ENCODE peak calls at places on chromosomes 16 and 17, in seven cellular contexts. K is fibroblast of lung, X is ovary, I is cardiac muscle cell, J is pancreas, D is colonic mucosa, B is OCI-LY7. R is an unnamed sample.

GRCh38 chr16:28830531-28830930 is 7.7 kb downstream of the ATXN2L start:
- DNase-seq in K (no peak), X (no peak), I (no peak), J (no peak), D (no peak), B (no peak), R (no peak)

GRCh38 chr17:2438823-2439222 is 38.0 kb upstream of the MNT start:
- DNase-seq in K (peak; percentile 85), X (no peak), I (no peak), J (no peak), D (no peak), B (no peak), R (no peak)

GRCh38 chr16:82187829-82188228 is 17.8 kb upstream of the MPHOSPH6 start:
- DNase-seq in K (no peak), X (no peak), I (no peak), J (no peak), D (no peak), B (no peak), R (no peak)

GRCh38 chr16:51812945-51813344 is 661.9 kb upstream of the SALL1 start:
- DNase-seq in K (no peak), X (no peak), I (no peak), J (no peak), D (no peak), B (no peak), R (no peak)

GRCh38 chr16:50310308-50311133 is 44.2 kb downstream of the ADCY7 start:
- DNase-seq in K (no peak), X (peak; percentile 73), I (no peak), J (no peak), D (no peak), B (no peak), R (peak; percentile 72)

GRCh38 chr17:69733171-69734014 is 318.9 kb downstream of the MAP2K6 start:
- DNase-seq in K (peak; percentile 65), X (no peak), I (no peak), J (no peak), D (no peak), B (peak; percentile 30), R (no peak)

GRCh38 chr17:50908860-50909764 is 43.0 kb upstream of the TOB1 start:
- DNase-seq in K (no peak), X (peak; percentile 70), I (peak; percentile 40), J (peak; percentile 90), D (no peak), B (no peak), R (no peak)

GRCh38 chr17:44331249-44331760 is 6.7 kb upstream of the SLC25A39 start:
- DNase-seq in K (peak; percentile 72), X (no peak), I (peak; percentile 87), J (peak; percentile 59), D (peak; percentile 87), B (peak; percentile 90), R (no peak)

GRCh38 chr16:55503726-55504553 is 4.9 kb upstream of the LPCAT2 start:
- DNase-seq in K (no peak), X (no peak), I (no peak), J (no peak), D (no peak), B (no peak), R (no peak)

GRCh38 chr17:64767269-64767997 is 105.3 kb upstream of the SMURF2 start:
- DNase-seq in K (no peak), X (no peak), I (no peak), J (no peak), D (no peak), B (no peak), R (no peak)

GRCh38 chr16:57697896-57698537 is 3.4 kb downstream of the DRC7 start:
- DNase-seq in K (no peak), X (no peak), I (no peak), J (no peak), D (no peak), B (no peak), R (peak; percentile 62)

GRCh38 chr17:32503251-32504165 is 16.7 kb downstream of the CDK5R1 start:
- DNase-seq in K (peak; percentile 10), X (no peak), I (no peak), J (no peak), D (no peak), B (peak; percentile 91), R (no peak)

GRCh38 chr17:43940630-43941029 is 1.6 kb downstream of the PPY start:
- DNase-seq in K (peak; percentile 27), X (no peak), I (peak; percentile 81), J (no peak), D (no peak), B (peak; percentile 44), R (no peak)

GRCh38 chr16:46731691-46732555 is 16.2 kb downstream of the MYLK3 start:
- DNase-seq in K (no peak), X (no peak), I (no peak), J (no peak), D (no peak), B (no peak), R (peak; percentile 50)

GRCh38 chr17:37824534-37825485 is 80.0 kb upstream of the HNF1B start:
- DNase-seq in K (peak; percentile 62), X (no peak), I (peak; percentile 13), J (no peak), D (no peak), B (peak; percentile 57), R (no peak)

GRCh38 chr17:5354886-5355415 is 64.5 kb downstream of the NUP88 start:
- DNase-seq in K (no peak), X (no peak), I (no peak), J (no peak), D (no peak), B (no peak), R (no peak)

GRCh38 chr17:29140051-29140582 is 40.1 kb downstream of the MYO18A start:
- DNase-seq in K (peak; percentile 65), X (peak; percentile 88), I (peak; percentile 92), J (peak; percentile 81), D (peak; percentile 85), B (peak; percentile 78), R (peak; percentile 95)

GRCh38 chr17:29138184-29138955 is 41.8 kb downstream of the MYO18A start:
- DNase-seq in K (no peak), X (no peak), I (no peak), J (no peak), D (no peak), B (peak; percentile 53), R (no peak)

GRCh38 chr17:29136998-29137730 is 43.0 kb downstream of the MYO18A start:
- DNase-seq in K (no peak), X (no peak), I (no peak), J (no peak), D (no peak), B (no peak), R (no peak)

GRCh38 chr17:29140631-29141483 is 39.3 kb downstream of the MYO18A start:
- DNase-seq in K (peak; percentile 49), X (peak; percentile 55), I (peak; percentile 89), J (no peak), D (no peak), B (peak; percentile 69), R (no peak)

GRCh38 chr17:29138991-29139682 is 41.1 kb downstream of the MYO18A start:
- DNase-seq in K (no peak), X (peak; percentile 64), I (no peak), J (no peak), D (peak; percentile 46), B (peak; percentile 75), R (no peak)
- H3K4me3 ChIP-seq in K (peak overlapping the region; percentile 41), X (no peak overlapping the region), I (peak overlapping the region; percentile 34), J (no peak overlapping the region), D (peak overlapping the region; percentile 17), B (peak overlapping the region; percentile 78), R (peak overlapping the region; percentile 68)

GRCh38 chr16:48538746-48539484 is 71.1 kb downstream of the N4BP1 start:
- DNase-seq in K (no peak), X (no peak), I (peak; percentile 32), J (no peak), D (peak; percentile 3), B (no peak), R (no peak)
- TF ChIP-seq CTCF in K (peak; percentile 33), X (no peak), I (peak; percentile 53), J (no peak), D (peak; percentile 14), B (no peak), R (no peak)

DNA sequence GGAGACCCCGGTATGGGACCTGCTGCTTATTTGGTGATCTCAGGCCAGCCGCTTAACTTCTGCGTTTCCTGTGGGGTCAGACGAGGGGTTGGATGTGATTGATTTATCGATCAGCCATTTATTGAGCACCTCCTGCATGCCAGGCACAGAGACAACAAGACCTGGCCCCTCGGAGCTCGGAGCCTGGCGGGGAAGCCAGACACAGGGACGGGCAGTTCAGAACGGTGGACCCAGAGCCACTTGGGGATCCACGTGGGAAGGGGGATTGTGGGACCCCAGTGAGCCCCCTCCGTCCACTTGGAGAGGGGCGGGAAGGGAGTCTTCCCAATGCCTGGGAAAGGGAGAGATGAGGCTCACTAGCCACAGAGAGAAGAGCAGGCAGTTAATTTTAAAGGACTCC is 84.7 kb upstream of the CIBAR2 start:
- DNase-seq in K (no peak), X (no peak), I (no peak), J (no peak), D (no peak), B (no peak), R (no peak)
- H3K27ac ChIP-seq in K (no peak overlapping the region), X (no peak overlapping the region), I (no peak overlapping the region), J (peak overlapping the region; percentile 72), D (no peak overlapping the region), B (no peak overlapping the region), R (no peak overlapping the region)

GRCh38 chr17:77105706-77106105 is 35.1 kb upstream of the SEC14L1 start:
- DNase-seq in K (no peak), X (no peak), I (no peak), J (no peak), D (no peak), B (no peak), R (no peak)

GRCh38 chr17:77110006-77110374 is 30.8 kb upstream of the SEC14L1 start:
- DNase-seq in K (no peak), X (no peak), I (no peak), J (no peak), D (no peak), B (peak; percentile 85), R (no peak)

GRCh38 chr17:77107506-77108433 is 33.0 kb upstream of the SEC14L1 start:
- DNase-seq in K (no peak), X (no peak), I (no peak), J (no peak), D (no peak), B (no peak), R (no peak)

GRCh38 chr17:77109159-77110005 is 31.4 kb upstream of the SEC14L1 start:
- DNase-seq in K (peak; percentile 28), X (no peak), I (no peak), J (no peak), D (no peak), B (peak; percentile 41), R (no peak)

DNA sequence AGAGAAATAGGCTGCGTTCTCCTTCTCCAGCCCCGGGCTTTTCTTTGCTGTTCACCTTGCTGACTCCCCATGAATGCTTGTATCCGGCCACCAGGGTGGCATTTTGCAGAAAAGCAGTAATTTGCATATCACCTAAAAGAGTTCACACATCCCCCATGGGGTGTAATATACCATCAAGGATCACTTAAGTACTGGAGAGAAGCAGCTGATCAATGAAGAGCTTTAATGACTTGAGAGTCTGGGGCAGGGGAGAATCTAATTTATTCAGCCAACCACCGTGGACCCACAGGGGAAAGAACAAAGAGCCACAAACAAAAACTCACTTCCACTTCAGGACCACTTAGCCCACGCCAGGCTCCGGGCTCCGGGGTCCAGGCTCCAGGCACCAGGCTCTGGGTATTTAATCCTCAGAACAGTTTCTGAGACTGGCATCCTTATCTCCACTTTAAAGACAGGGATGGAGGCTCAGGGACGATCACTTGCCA is 33.9 kb upstream of the SEC14L1 start:
- DNase-seq in K (no peak), X (no peak), I (no peak), J (no peak), D (no peak), B (peak; percentile 64), R (no peak)
- H3K4me3 ChIP-seq in K (no peak overlapping the region), X (no peak overlapping the region), I (no peak overlapping the region), J (no peak overlapping the region), D (no peak overlapping the region), B (no peak overlapping the region), R (no peak overlapping the region)

R was measured in coronary artery.